ENCODE peak calls at places on chromosomes 5 and 9, in eight cellular contexts. One of them, this sample, is unnamed.

GRCh38 chr9:85569988-85570387 is 171.8 kb downstream of the AGTPBP1 start:
- DNase-seq in body of pancreas: no peak
- DNase-seq in Peyer's patch: no peak
- DNase-seq in sigmoid colon: no peak
- DNase-seq in transverse colon: no peak
- DNase-seq in stomach: no peak
- DNase-seq in endothelial cell of umbilical vein: peak
- DNase-seq in uterus: no peak
- DNase-seq in this sample: no peak

GRCh38 chr5:171188016-171188415 is 121.0 kb upstream of the TLX3 start:
- DNase-seq in endothelial cell of umbilical vein: no peak
- DNase-seq in uterus: no peak
- DNase-seq in stomach: no peak
- DNase-seq in body of pancreas: no peak
- DNase-seq in transverse colon: no peak
- DNase-seq in Peyer's patch: no peak
- DNase-seq in sigmoid colon: no peak
- DNase-seq in this sample: no peak

GRCh38 chr5:62562867-62563266 is 15.8 kb upstream of the LRRC70 start:
- DNase-seq in stomach: no peak
- DNase-seq in Peyer's patch: no peak
- DNase-seq in uterus: no peak
- DNase-seq in sigmoid colon: no peak
- DNase-seq in transverse colon: no peak
- DNase-seq in body of pancreas: no peak
- DNase-seq in endothelial cell of umbilical vein: no peak
- DNase-seq in this sample: no peak

GRCh38 chr9:94922691-94923107 is 196.2 kb downstream of the AOPEP start:
- DNase-seq in endothelial cell of umbilical vein: no peak
- DNase-seq in Peyer's patch: no peak
- DNase-seq in body of pancreas: no peak
- DNase-seq in stomach: no peak
- DNase-seq in sigmoid colon: peak
- DNase-seq in transverse colon: no peak
- DNase-seq in uterus: peak
- DNase-seq in this sample: peak

GRCh38 chr5:40551706-40552557 is 127.8 kb upstream of the PTGER4 start:
- DNase-seq in endothelial cell of umbilical vein: peak
- DNase-seq in sigmoid colon: no peak
- DNase-seq in uterus: no peak
- DNase-seq in Peyer's patch: no peak
- DNase-seq in body of pancreas: no peak
- DNase-seq in stomach: no peak
- DNase-seq in transverse colon: no peak
- DNase-seq in this sample: peak

GRCh38 chr9:36623280-36623679 is 50.6 kb downstream of the MELK start:
- DNase-seq in endothelial cell of umbilical vein: no peak
- DNase-seq in uterus: no peak
- DNase-seq in stomach: no peak
- DNase-seq in Peyer's patch: no peak
- DNase-seq in transverse colon: no peak
- DNase-seq in body of pancreas: no peak
- DNase-seq in sigmoid colon: no peak
- DNase-seq in this sample: no peak

GRCh38 chr5:175195698-175196656 is 248.0 kb downstream of the DRD1 start:
- DNase-seq in sigmoid colon: no peak
- DNase-seq in body of pancreas: no peak
- DNase-seq in Peyer's patch: no peak
- DNase-seq in uterus: no peak
- DNase-seq in transverse colon: no peak
- DNase-seq in stomach: no peak
- DNase-seq in endothelial cell of umbilical vein: no peak
- DNase-seq in this sample: no peak

GRCh38 chr9:130665029-130665430 is 636 bp downstream of the PRDM12 start:
- DNase-seq in stomach: no peak
- DNase-seq in endothelial cell of umbilical vein: no peak
- DNase-seq in uterus: no peak
- DNase-seq in body of pancreas: no peak
- DNase-seq in sigmoid colon: no peak
- DNase-seq in transverse colon: no peak
- DNase-seq in Peyer's patch: no peak
- DNase-seq in this sample: no peak

GRCh38 chr9:98929866-98930265 is 13.8 kb upstream of the COL15A1 start:
- DNase-seq in transverse colon: no peak
- DNase-seq in body of pancreas: peak
- DNase-seq in endothelial cell of umbilical vein: no peak
- DNase-seq in uterus: no peak
- DNase-seq in Peyer's patch: no peak
- DNase-seq in sigmoid colon: no peak
- DNase-seq in stomach: no peak
- DNase-seq in this sample: no peak

GRCh38 chr5:66306105-66306843 is 162.2 kb downstream of the SREK1 start:
- DNase-seq in transverse colon: peak
- DNase-seq in uterus: peak
- DNase-seq in endothelial cell of umbilical vein: peak
- DNase-seq in stomach: peak
- DNase-seq in sigmoid colon: peak
- DNase-seq in Peyer's patch: no peak
- DNase-seq in body of pancreas: peak
- DNase-seq in this sample: peak

GRCh38 chr5:103502651-103503050 is 59.9 kb downstream of the NUDT12 start:
- DNase-seq in stomach: no peak
- DNase-seq in transverse colon: no peak
- DNase-seq in endothelial cell of umbilical vein: no peak
- DNase-seq in sigmoid colon: no peak
- DNase-seq in Peyer's patch: no peak
- DNase-seq in body of pancreas: no peak
- DNase-seq in uterus: no peak
- DNase-seq in this sample: no peak

GRCh38 chr5:38978036-38978435 is 96.2 kb downstream of the RICTOR start:
- DNase-seq in endothelial cell of umbilical vein: no peak
- DNase-seq in stomach: no peak
- DNase-seq in body of pancreas: no peak
- DNase-seq in Peyer's patch: no peak
- DNase-seq in sigmoid colon: no peak
- DNase-seq in uterus: no peak
- DNase-seq in transverse colon: no peak
- DNase-seq in this sample: no peak

GRCh38 chr5:128427901-128428300 is 110.1 kb downstream of the FBN2 start:
- DNase-seq in transverse colon: no peak
- DNase-seq in Peyer's patch: no peak
- DNase-seq in endothelial cell of umbilical vein: no peak
- DNase-seq in stomach: no peak
- DNase-seq in uterus: no peak
- DNase-seq in body of pancreas: no peak
- DNase-seq in sigmoid colon: no peak
- DNase-seq in this sample: no peak

GRCh38 chr5:2861605-2862004 is 110.1 kb upstream of the IRX2 start:
- DNase-seq in sigmoid colon: no peak
- DNase-seq in body of pancreas: no peak
- DNase-seq in uterus: no peak
- DNase-seq in Peyer's patch: no peak
- DNase-seq in stomach: no peak
- DNase-seq in endothelial cell of umbilical vein: no peak
- DNase-seq in transverse colon: no peak
- DNase-seq in this sample: no peak

GRCh38 chr9:111298831-111299603 is 31.0 kb downstream of the OR2K2 start:
- DNase-seq in stomach: no peak
- DNase-seq in Peyer's patch: no peak
- DNase-seq in body of pancreas: no peak
- DNase-seq in sigmoid colon: peak
- DNase-seq in transverse colon: peak
- DNase-seq in uterus: peak
- DNase-seq in endothelial cell of umbilical vein: peak
- DNase-seq in this sample: no peak

GRCh38 chr5:126516133-126516532 is 78.9 kb downstream of the ALDH7A1 start:
- DNase-seq in stomach: no peak
- DNase-seq in endothelial cell of umbilical vein: no peak
- DNase-seq in uterus: no peak
- DNase-seq in body of pancreas: no peak
- DNase-seq in Peyer's patch: no peak
- DNase-seq in transverse colon: no peak
- DNase-seq in sigmoid colon: no peak
- DNase-seq in this sample: no peak

GRCh38 chr9:80873861-80874260 is 815.5 kb downstream of the TLE1 start:
- DNase-seq in sigmoid colon: no peak
- DNase-seq in stomach: no peak
- DNase-seq in endothelial cell of umbilical vein: no peak
- DNase-seq in body of pancreas: no peak
- DNase-seq in Peyer's patch: no peak
- DNase-seq in uterus: no peak
- DNase-seq in transverse colon: no peak
- DNase-seq in this sample: no peak

GRCh38 chr9:123284658-123285057 is 16.3 kb upstream of the STRBP start:
- DNase-seq in endothelial cell of umbilical vein: no peak
- DNase-seq in uterus: no peak
- DNase-seq in Peyer's patch: no peak
- DNase-seq in stomach: no peak
- DNase-seq in sigmoid colon: no peak
- DNase-seq in transverse colon: no peak
- DNase-seq in body of pancreas: no peak
- DNase-seq in this sample: no peak

GRCh38 chr9:16103613-16104012 is 550.8 kb downstream of the CCDC171 start:
- DNase-seq in uterus: peak
- DNase-seq in body of pancreas: peak
- DNase-seq in Peyer's patch: no peak
- DNase-seq in sigmoid colon: peak
- DNase-seq in endothelial cell of umbilical vein: no peak
- DNase-seq in stomach: no peak
- DNase-seq in transverse colon: peak
- DNase-seq in this sample: no peak

GRCh38 chr9:91541744-91542143 is 118.1 kb upstream of the NFIL3 start:
- DNase-seq in transverse colon: no peak
- DNase-seq in sigmoid colon: no peak
- DNase-seq in stomach: no peak
- DNase-seq in endothelial cell of umbilical vein: no peak
- DNase-seq in Peyer's patch: no peak
- DNase-seq in body of pancreas: no peak
- DNase-seq in uterus: no peak
- DNase-seq in this sample: no peak

GRCh38 chr9:91547076-91547475 is 123.4 kb upstream of the NFIL3 start:
- DNase-seq in Peyer's patch: no peak
- DNase-seq in transverse colon: no peak
- DNase-seq in uterus: no peak
- DNase-seq in body of pancreas: no peak
- DNase-seq in sigmoid colon: no peak
- DNase-seq in endothelial cell of umbilical vein: no peak
- DNase-seq in stomach: no peak
- DNase-seq in this sample: no peak

GRCh38 chr9:91549177-91549576 is 125.5 kb upstream of the NFIL3 start:
- DNase-seq in uterus: no peak
- DNase-seq in stomach: no peak
- DNase-seq in endothelial cell of umbilical vein: no peak
- DNase-seq in Peyer's patch: no peak
- DNase-seq in sigmoid colon: no peak
- DNase-seq in body of pancreas: no peak
- DNase-seq in transverse colon: no peak
- DNase-seq in this sample: no peak

DNA sequence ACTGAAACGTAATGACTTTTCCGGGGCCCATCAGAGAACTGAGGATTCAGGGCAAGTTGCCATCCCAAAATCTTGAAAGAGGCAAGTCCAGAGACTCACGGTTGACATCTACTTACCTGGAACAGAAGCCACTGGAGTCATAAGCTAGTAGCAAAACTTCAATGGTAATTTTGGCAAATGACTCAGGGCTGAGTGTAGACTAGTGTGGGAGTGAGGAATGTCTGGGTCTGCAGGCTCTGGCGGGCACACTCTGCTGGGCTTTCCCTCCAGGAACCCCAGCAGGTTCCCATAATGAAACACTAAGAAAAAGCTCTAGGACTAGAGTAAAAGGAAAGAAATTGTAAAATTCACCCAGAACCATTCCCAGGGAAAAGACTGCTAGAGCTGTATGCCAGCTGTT is 122.9 kb upstream of the NFIL3 start:
- DNase-seq in uterus: no peak
- DNase-seq in stomach: no peak
- DNase-seq in Peyer's patch: no peak
- DNase-seq in transverse colon: no peak
- DNase-seq in sigmoid colon: no peak
- DNase-seq in body of pancreas: no peak
- DNase-seq in endothelial cell of umbilical vein: no peak
- DNase-seq in this sample: no peak
- TF ChIP-seq POLR2A in uterus: no peak
- TF ChIP-seq POLR2A in stomach: no peak
- TF ChIP-seq POLR2A in Peyer's patch: no peak
- TF ChIP-seq POLR2A in transverse colon: no peak
- TF ChIP-seq POLR2A in sigmoid colon: no peak
- TF ChIP-seq POLR2A in body of pancreas: no peak
- TF ChIP-seq POLR2A in endothelial cell of umbilical vein: no peak
- TF ChIP-seq POLR2A in this sample: no peak

DNA sequence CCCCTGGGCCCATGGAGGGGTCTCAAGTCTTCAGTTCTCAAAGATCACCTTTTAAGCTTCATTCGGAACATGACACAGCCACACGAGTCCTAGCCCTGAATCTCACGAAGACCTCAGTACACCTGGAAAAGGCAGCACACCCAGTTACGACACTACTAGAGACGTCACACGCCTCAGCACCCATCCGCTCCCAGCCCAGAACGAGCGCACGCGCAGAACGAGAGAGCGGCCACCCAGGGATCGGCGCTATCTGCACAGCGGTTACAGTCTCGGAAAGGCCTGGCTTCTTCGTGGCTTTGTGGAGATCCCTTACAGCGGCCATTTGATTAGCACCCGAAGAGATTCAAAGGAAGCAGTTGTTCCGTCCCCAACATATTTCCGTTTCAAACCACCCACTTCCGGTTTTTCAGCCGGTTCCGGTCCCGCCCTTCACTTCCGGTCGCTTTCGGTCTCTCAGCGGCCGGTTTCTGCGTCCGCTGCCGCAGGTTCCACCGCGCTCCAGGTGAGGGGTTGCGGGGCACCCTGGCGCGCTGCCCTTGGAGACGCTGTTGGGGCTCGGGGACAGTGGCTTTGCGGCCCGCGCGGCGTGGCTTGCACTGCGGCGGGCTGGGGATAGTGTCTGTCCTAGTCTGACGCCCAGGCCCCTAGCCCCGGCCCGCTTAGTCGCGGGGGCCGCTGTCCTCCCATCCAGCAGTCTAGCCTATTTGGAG is at the start of gene UBLCP1:
- DNase-seq in sigmoid colon: peak
- DNase-seq in endothelial cell of umbilical vein: peak
- DNase-seq in transverse colon: peak
- DNase-seq in body of pancreas: peak
- DNase-seq in Peyer's patch: peak
- DNase-seq in stomach: peak
- DNase-seq in uterus: peak
- DNase-seq in this sample: peak
- TF ChIP-seq POLR2A in sigmoid colon: no peak
- TF ChIP-seq POLR2A in endothelial cell of umbilical vein: peak
- TF ChIP-seq POLR2A in transverse colon: peak
- TF ChIP-seq POLR2A in body of pancreas: peak
- TF ChIP-seq POLR2A in Peyer's patch: peak
- TF ChIP-seq POLR2A in stomach: no peak
- TF ChIP-seq POLR2A in uterus: peak
- TF ChIP-seq POLR2A in this sample: peak

GRCh38 chr5:132410451-132411381 is 41.2 kb downstream of the SLC22A5 start:
- DNase-seq in endothelial cell of umbilical vein: peak
- DNase-seq in transverse colon: peak
- DNase-seq in stomach: peak
- DNase-seq in uterus: peak
- DNase-seq in body of pancreas: peak
- DNase-seq in Peyer's patch: peak
- DNase-seq in sigmoid colon: peak
- DNase-seq in this sample: peak
- TF ChIP-seq POLR2A in endothelial cell of umbilical vein: peak
- TF ChIP-seq POLR2A in transverse colon: peak
- TF ChIP-seq POLR2A in stomach: no peak
- TF ChIP-seq POLR2A in uterus: peak
- TF ChIP-seq POLR2A in body of pancreas: peak
- TF ChIP-seq POLR2A in Peyer's patch: peak
- TF ChIP-seq POLR2A in sigmoid colon: no peak
- TF ChIP-seq POLR2A in this sample: peak

GRCh38 chr9:23702311-23702922 is 123.6 kb downstream of the ELAVL2 start:
- DNase-seq in body of pancreas: no peak
- DNase-seq in transverse colon: no peak
- DNase-seq in sigmoid colon: no peak
- DNase-seq in Peyer's patch: no peak
- DNase-seq in stomach: no peak
- DNase-seq in endothelial cell of umbilical vein: no peak
- DNase-seq in uterus: no peak
- DNase-seq in this sample: no peak
- TF ChIP-seq POLR2A in body of pancreas: no peak
- TF ChIP-seq POLR2A in transverse colon: no peak
- TF ChIP-seq POLR2A in sigmoid colon: no peak
- TF ChIP-seq POLR2A in Peyer's patch: no peak
- TF ChIP-seq POLR2A in stomach: no peak
- TF ChIP-seq POLR2A in endothelial cell of umbilical vein: no peak
- TF ChIP-seq POLR2A in uterus: no peak
- TF ChIP-seq POLR2A in this sample: no peak

This sample was measured in H54.